ENCODE peak calls at places on chromosomes 4 and X, in five cellular contexts. One of them, this sample, is unnamed.

GRCh38 chr4:159363376-159363775 is 260.5 kb downstream of the RAPGEF2 start:
- DNase-seq in sigmoid colon: no peak
- DNase-seq in H54: no peak
- DNase-seq in A549: no peak
- DNase-seq in transverse colon: no peak
- DNase-seq in this sample: no peak

GRCh38 chr4:98673282-98673644 is 14.9 kb upstream of the TSPAN5 start:
- DNase-seq in A549: no peak
- DNase-seq in H54: no peak
- DNase-seq in transverse colon: no peak
- DNase-seq in sigmoid colon: no peak
- DNase-seq in this sample: no peak

GRCh38 chrX:8879750-8880149 is 78.6 kb upstream of the FAM9A start:
- DNase-seq in transverse colon: peak; percentile 11
- DNase-seq in H54: no peak
- DNase-seq in sigmoid colon: no peak
- DNase-seq in A549: peak; percentile 1
- DNase-seq in this sample: no peak

GRCh38 chr4:5780831-5781480 is 70.0 kb downstream of the EVC start:
- DNase-seq in A549: no peak
- DNase-seq in H54: no peak
- DNase-seq in sigmoid colon: peak; percentile 37
- DNase-seq in transverse colon: no peak
- DNase-seq in this sample: no peak

GRCh38 chrX:50068893-50069292 is 131.9 kb downstream of the AKAP4 start:
- DNase-seq in H54: no peak
- DNase-seq in sigmoid colon: no peak
- DNase-seq in transverse colon: no peak
- DNase-seq in A549: no peak
- DNase-seq in this sample: no peak

GRCh38 chrX:36431819-36432218 is 512.3 kb downstream of the CFAP47 start:
- DNase-seq in A549: peak; percentile 4
- DNase-seq in sigmoid colon: no peak
- DNase-seq in H54: no peak
- DNase-seq in transverse colon: no peak
- DNase-seq in this sample: no peak

GRCh38 chr4:170853422-170854021 is 763.8 kb upstream of the AADAT start:
- DNase-seq in H54: peak; percentile 1
- DNase-seq in transverse colon: peak; percentile 49
- DNase-seq in sigmoid colon: no peak
- DNase-seq in A549: no peak
- DNase-seq in this sample: peak; percentile 60

GRCh38 chr4:186684889-186685309 is 38.8 kb downstream of the FAT1 start:
- DNase-seq in sigmoid colon: no peak
- DNase-seq in transverse colon: no peak
- DNase-seq in H54: no peak
- DNase-seq in A549: no peak
- DNase-seq in this sample: no peak

GRCh38 chr4:106366026-106366425 is 2.6 kb downstream of the GIMD1 start:
- DNase-seq in transverse colon: no peak
- DNase-seq in A549: no peak
- DNase-seq in sigmoid colon: no peak
- DNase-seq in H54: no peak
- DNase-seq in this sample: no peak

DNA sequence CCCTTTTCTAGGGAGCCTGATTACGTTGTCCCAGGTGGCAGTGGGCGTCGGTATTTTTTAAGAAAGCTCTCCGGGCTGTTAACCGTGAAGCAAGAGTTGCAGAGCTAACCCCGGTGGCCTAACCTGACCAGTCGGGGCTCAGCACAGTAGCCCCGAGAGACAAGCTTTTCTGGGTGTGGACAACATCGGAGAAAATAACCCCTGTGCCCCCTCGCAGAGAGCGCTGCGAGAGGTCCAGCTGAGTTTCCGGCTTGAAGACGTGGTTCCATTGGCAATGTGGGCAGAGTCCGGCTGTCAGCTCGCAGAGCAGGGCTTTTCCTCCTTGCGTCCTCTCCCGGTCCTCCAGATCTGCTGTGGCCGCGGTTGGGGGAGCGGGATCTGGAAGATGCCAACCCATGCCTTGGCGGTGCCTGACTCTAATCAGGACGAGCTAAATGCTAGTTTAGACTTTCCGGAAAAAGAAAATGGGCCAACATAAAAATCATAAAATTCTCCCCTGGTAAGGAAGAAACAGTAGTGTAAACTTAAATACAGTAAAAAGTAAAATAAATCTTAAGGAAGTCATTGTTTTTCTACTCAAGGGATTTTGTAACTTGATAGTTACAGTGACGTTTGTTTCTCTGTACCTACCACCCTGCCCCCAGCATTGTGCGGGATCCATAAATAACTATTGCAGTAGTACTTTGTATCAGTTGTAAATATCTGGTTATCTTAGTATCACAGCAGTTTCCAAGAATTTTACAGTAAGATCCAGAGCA is 603 bp upstream of the PLA2G12A start:
- DNase-seq in H54: peak; percentile 34
- DNase-seq in transverse colon: peak; percentile 68
- DNase-seq in sigmoid colon: peak; percentile 82
- DNase-seq in A549: peak; percentile 25
- DNase-seq in this sample: peak; percentile 59
- TF ChIP-seq POLR2A in H54: no peak
- TF ChIP-seq POLR2A in transverse colon: peak; percentile 19
- TF ChIP-seq POLR2A in sigmoid colon: no peak
- TF ChIP-seq POLR2A in A549: no peak
- TF ChIP-seq POLR2A in this sample: no peak

GRCh38 chr4:114026447-114026846 is 47.0 kb upstream of the ARSJ start:
- DNase-seq in H54: no peak
- DNase-seq in A549: no peak
- DNase-seq in sigmoid colon: no peak
- DNase-seq in transverse colon: no peak
- DNase-seq in this sample: no peak
- TF ChIP-seq POLR2A in H54: no peak
- TF ChIP-seq POLR2A in A549: no peak
- TF ChIP-seq POLR2A in sigmoid colon: no peak
- TF ChIP-seq POLR2A in transverse colon: no peak
- TF ChIP-seq POLR2A in this sample: no peak

GRCh38 chrX:71117358-71117757 is 1.0 kb upstream of the MED12 start:
- DNase-seq in H54: no peak
- DNase-seq in transverse colon: no peak
- DNase-seq in sigmoid colon: no peak
- DNase-seq in A549: no peak
- DNase-seq in this sample: no peak

GRCh38 chrX:71118985-71119535 is 664 bp downstream of the MED12 start:
- DNase-seq in H54: no peak
- DNase-seq in sigmoid colon: no peak
- DNase-seq in transverse colon: no peak
- DNase-seq in A549: no peak
- DNase-seq in this sample: no peak

DNA sequence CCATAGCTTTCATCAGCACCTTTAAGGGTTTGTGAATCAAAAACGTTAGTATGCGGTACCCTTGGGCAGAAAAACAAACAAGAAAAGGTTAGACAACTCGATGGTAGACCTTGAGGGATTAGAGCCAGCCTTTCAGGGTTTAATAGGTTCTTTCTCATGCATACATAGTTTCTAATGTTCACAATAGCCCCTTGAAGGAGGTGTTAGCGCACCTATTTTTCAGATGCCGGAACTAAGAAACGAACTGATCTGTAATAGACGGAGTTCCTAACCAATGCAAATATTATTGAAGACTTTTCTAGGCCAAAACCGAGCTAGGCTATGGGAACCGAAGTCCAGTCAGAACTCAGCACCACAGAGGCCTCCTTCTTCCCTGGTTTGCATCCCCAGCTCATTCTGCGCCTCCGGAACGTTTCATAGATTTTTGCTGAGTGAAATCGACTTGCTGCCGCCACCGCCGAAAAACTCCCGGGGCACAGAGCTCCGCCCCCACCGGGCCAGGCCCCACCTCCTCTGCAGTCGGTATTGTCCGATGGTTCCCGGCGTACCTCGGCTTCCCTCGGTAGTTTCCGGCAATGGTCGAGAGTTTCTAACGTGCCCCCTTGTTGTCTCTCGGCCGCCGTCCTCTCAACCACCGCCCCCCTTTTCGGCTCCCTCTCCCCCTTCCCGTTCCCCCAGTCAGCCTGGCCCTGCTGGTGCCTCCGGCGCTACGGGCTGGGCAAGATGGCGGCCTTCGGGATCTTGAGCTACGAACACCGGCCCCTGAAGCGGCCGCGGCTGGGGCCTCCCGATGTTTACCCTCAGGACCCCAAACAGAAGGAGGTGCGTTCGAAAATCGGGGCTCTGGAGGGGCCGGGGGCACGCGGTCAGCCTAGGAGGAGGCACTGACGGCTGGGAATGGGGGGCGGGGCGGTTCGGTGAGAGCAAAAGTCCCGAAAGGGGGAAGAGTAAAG is at the start of gene MED12:
- DNase-seq in transverse colon: peak; percentile 85
- DNase-seq in sigmoid colon: peak; percentile 92
- DNase-seq in H54: peak; percentile 59
- DNase-seq in A549: peak; percentile 66
- DNase-seq in this sample: peak; percentile 91
- TF ChIP-seq POLR2A in transverse colon: peak; percentile 59
- TF ChIP-seq POLR2A in sigmoid colon: no peak
- TF ChIP-seq POLR2A in H54: peak; percentile 31
- TF ChIP-seq POLR2A in A549: peak; percentile 61
- TF ChIP-seq POLR2A in this sample: no peak

GRCh38 chrX:71393919-71394318 is 27.8 kb downstream of the TAF1 start:
- DNase-seq in A549: no peak
- DNase-seq in H54: no peak
- DNase-seq in sigmoid colon: no peak
- DNase-seq in transverse colon: no peak
- DNase-seq in this sample: no peak
- TF ChIP-seq POLR2A in A549: no peak
- TF ChIP-seq POLR2A in H54: no peak
- TF ChIP-seq POLR2A in sigmoid colon: no peak
- TF ChIP-seq POLR2A in transverse colon: no peak
- TF ChIP-seq POLR2A in this sample: no peak